ENCODE peak calls at places on chromosome 11, in ten cellular contexts. One of them, this sample, is unnamed. For H3K4me1, the result is how much of the 10 kb centered on the place peaks cover.

GRCh38 chr11:72836111-72836510 is 21.9 kb downstream of the ATG16L2 start:
- DNase-seq in tibial nerve: no peak
- DNase-seq in H1: no peak
- DNase-seq in spleen: no peak
- DNase-seq in IMR-90: no peak
- DNase-seq in stomach: no peak
- DNase-seq in uterus: no peak
- DNase-seq in prostate gland: no peak
- DNase-seq in sigmoid colon: peak
- DNase-seq in heart left ventricle: peak
- DNase-seq in this sample: no peak

GRCh38 chr11:95977534-95978174 is 53.7 kb upstream of the MTMR2 start:
- DNase-seq in IMR-90: peak
- DNase-seq in sigmoid colon: no peak
- DNase-seq in prostate gland: no peak
- DNase-seq in H1: no peak
- DNase-seq in heart left ventricle: no peak
- DNase-seq in uterus: no peak
- DNase-seq in stomach: no peak
- DNase-seq in tibial nerve: no peak
- DNase-seq in spleen: no peak
- DNase-seq in this sample: no peak

GRCh38 chr11:18313985-18314763 is 7.8 kb downstream of the HPS5 start:
- DNase-seq in H1: no peak
- DNase-seq in tibial nerve: no peak
- DNase-seq in spleen: no peak
- DNase-seq in prostate gland: no peak
- DNase-seq in uterus: no peak
- DNase-seq in sigmoid colon: no peak
- DNase-seq in stomach: no peak
- DNase-seq in heart left ventricle: no peak
- DNase-seq in IMR-90: peak
- DNase-seq in this sample: no peak

GRCh38 chr11:1263036-1263435 is 40.2 kb downstream of the MUC5B start:
- DNase-seq in heart left ventricle: no peak
- DNase-seq in stomach: no peak
- DNase-seq in sigmoid colon: no peak
- DNase-seq in uterus: no peak
- DNase-seq in spleen: peak
- DNase-seq in tibial nerve: no peak
- DNase-seq in H1: no peak
- DNase-seq in IMR-90: no peak
- DNase-seq in prostate gland: no peak
- DNase-seq in this sample: no peak

GRCh38 chr11:64747961-64748715 is 4.2 kb upstream of the RASGRP2 start:
- DNase-seq in sigmoid colon: no peak
- DNase-seq in tibial nerve: no peak
- DNase-seq in spleen: peak
- DNase-seq in stomach: no peak
- DNase-seq in uterus: no peak
- DNase-seq in heart left ventricle: no peak
- DNase-seq in prostate gland: no peak
- DNase-seq in IMR-90: peak
- DNase-seq in H1: no peak
- DNase-seq in this sample: no peak

GRCh38 chr11:96188625-96189006 is 154.4 kb downstream of the MAML2 start:
- DNase-seq in IMR-90: peak
- DNase-seq in tibial nerve: no peak
- DNase-seq in spleen: no peak
- DNase-seq in sigmoid colon: no peak
- DNase-seq in heart left ventricle: no peak
- DNase-seq in stomach: no peak
- DNase-seq in uterus: no peak
- DNase-seq in prostate gland: no peak
- DNase-seq in H1: no peak
- DNase-seq in this sample: no peak

GRCh38 chr11:47005441-47005840 is 68.9 kb downstream of the CSTPP1 start:
- DNase-seq in tibial nerve: no peak
- DNase-seq in stomach: no peak
- DNase-seq in uterus: no peak
- DNase-seq in prostate gland: no peak
- DNase-seq in spleen: no peak
- DNase-seq in sigmoid colon: no peak
- DNase-seq in H1: no peak
- DNase-seq in IMR-90: no peak
- DNase-seq in heart left ventricle: no peak
- DNase-seq in this sample: no peak

GRCh38 chr11:47163898-47164297 is 12.8 kb downstream of the ARFGAP2 start:
- DNase-seq in stomach: no peak
- DNase-seq in sigmoid colon: no peak
- DNase-seq in H1: no peak
- DNase-seq in tibial nerve: no peak
- DNase-seq in uterus: no peak
- DNase-seq in IMR-90: no peak
- DNase-seq in spleen: no peak
- DNase-seq in prostate gland: no peak
- DNase-seq in heart left ventricle: no peak
- DNase-seq in this sample: no peak

GRCh38 chr11:71580057-71581003 is 2.3 kb downstream of the KRTAP5-11 start:
- DNase-seq in uterus: peak
- DNase-seq in spleen: no peak
- DNase-seq in stomach: peak
- DNase-seq in sigmoid colon: peak
- DNase-seq in H1: no peak
- DNase-seq in prostate gland: peak
- DNase-seq in tibial nerve: no peak
- DNase-seq in IMR-90: peak
- DNase-seq in heart left ventricle: peak
- DNase-seq in this sample: no peak

GRCh38 chr11:1829039-1829820 is 5.6 kb upstream of the SYT8 start:
- DNase-seq in prostate gland: peak
- DNase-seq in sigmoid colon: no peak
- DNase-seq in H1: no peak
- DNase-seq in heart left ventricle: peak
- DNase-seq in IMR-90: peak
- DNase-seq in spleen: no peak
- DNase-seq in stomach: no peak
- DNase-seq in uterus: no peak
- DNase-seq in tibial nerve: no peak
- DNase-seq in this sample: no peak

GRCh38 chr11:48019230-48019584 is 38.8 kb downstream of the PTPRJ start:
- DNase-seq in heart left ventricle: no peak
- DNase-seq in uterus: no peak
- DNase-seq in stomach: no peak
- DNase-seq in H1: no peak
- DNase-seq in IMR-90: no peak
- DNase-seq in tibial nerve: no peak
- DNase-seq in spleen: no peak
- DNase-seq in prostate gland: no peak
- DNase-seq in sigmoid colon: no peak
- DNase-seq in this sample: no peak

GRCh38 chr11:125591659-125592304 is 870 bp upstream of the STT3A start:
- DNase-seq in sigmoid colon: peak
- DNase-seq in prostate gland: peak
- DNase-seq in IMR-90: peak
- DNase-seq in spleen: peak
- DNase-seq in uterus: peak
- DNase-seq in H1: no peak
- DNase-seq in heart left ventricle: peak
- DNase-seq in stomach: peak
- DNase-seq in tibial nerve: no peak
- DNase-seq in this sample: no peak

GRCh38 chr11:71252434-71252781 is at the start of gene SHANK2:
- DNase-seq in H1: peak
- DNase-seq in stomach: peak
- DNase-seq in uterus: no peak
- DNase-seq in spleen: no peak
- DNase-seq in sigmoid colon: no peak
- DNase-seq in IMR-90: no peak
- DNase-seq in prostate gland: peak
- DNase-seq in heart left ventricle: no peak
- DNase-seq in tibial nerve: no peak
- DNase-seq in this sample: no peak

GRCh38 chr11:67053896-67054850 is 2.5 kb upstream of the RHOD start:
- DNase-seq in stomach: peak
- DNase-seq in H1: peak
- DNase-seq in IMR-90: peak
- DNase-seq in prostate gland: peak
- DNase-seq in spleen: no peak
- DNase-seq in heart left ventricle: no peak
- DNase-seq in tibial nerve: no peak
- DNase-seq in sigmoid colon: no peak
- DNase-seq in uterus: peak
- DNase-seq in this sample: no peak

GRCh38 chr11:108436594-108436993 is 30.7 kb downstream of the C11orf65 start:
- DNase-seq in uterus: no peak
- DNase-seq in heart left ventricle: no peak
- DNase-seq in spleen: no peak
- DNase-seq in stomach: no peak
- DNase-seq in tibial nerve: no peak
- DNase-seq in H1: no peak
- DNase-seq in sigmoid colon: no peak
- DNase-seq in IMR-90: no peak
- DNase-seq in prostate gland: no peak
- DNase-seq in this sample: no peak
- TF ChIP-seq POLR2A in uterus: no peak
- TF ChIP-seq POLR2A in heart left ventricle: no peak
- TF ChIP-seq POLR2A in spleen: no peak
- TF ChIP-seq POLR2A in stomach: no peak
- TF ChIP-seq POLR2A in tibial nerve: no peak
- TF ChIP-seq POLR2A in H1: no peak
- TF ChIP-seq POLR2A in sigmoid colon: no peak
- TF ChIP-seq POLR2A in IMR-90: no peak
- TF ChIP-seq POLR2A in prostate gland: no peak
- TF ChIP-seq POLR2A in this sample: no peak

GRCh38 chr11:86016451-86016850 is 52.4 kb downstream of the PICALM start:
- DNase-seq in H1: no peak
- DNase-seq in sigmoid colon: no peak
- DNase-seq in stomach: no peak
- DNase-seq in IMR-90: no peak
- DNase-seq in prostate gland: no peak
- DNase-seq in spleen: no peak
- DNase-seq in tibial nerve: no peak
- DNase-seq in uterus: no peak
- DNase-seq in heart left ventricle: no peak
- DNase-seq in this sample: no peak
- H3K4me1 ChIP-seq in H1: under half
- H3K4me1 ChIP-seq in sigmoid colon: under half
- H3K4me1 ChIP-seq in stomach: under half
- H3K4me1 ChIP-seq in IMR-90: under half
- H3K4me1 ChIP-seq in prostate gland: under half
- H3K4me1 ChIP-seq in spleen: under half
- H3K4me1 ChIP-seq in tibial nerve: under half
- H3K4me1 ChIP-seq in uterus: under half
- H3K4me1 ChIP-seq in heart left ventricle: under half
- H3K4me1 ChIP-seq in this sample: under half

GRCh38 chr11:114061053-114062049 is 1.8 kb downstream of the ZBTB16 start:
- DNase-seq in uterus: no peak
- DNase-seq in tibial nerve: no peak
- DNase-seq in IMR-90: no peak
- DNase-seq in H1: peak
- DNase-seq in spleen: peak
- DNase-seq in sigmoid colon: peak
- DNase-seq in stomach: peak
- DNase-seq in prostate gland: no peak
- DNase-seq in heart left ventricle: peak
- DNase-seq in this sample: no peak

GRCh38 chr11:114059984-114060401 is 482 bp downstream of the ZBTB16 start:
- DNase-seq in uterus: no peak
- DNase-seq in sigmoid colon: peak
- DNase-seq in IMR-90: no peak
- DNase-seq in spleen: no peak
- DNase-seq in H1: peak
- DNase-seq in prostate gland: no peak
- DNase-seq in stomach: peak
- DNase-seq in tibial nerve: no peak
- DNase-seq in heart left ventricle: peak
- DNase-seq in this sample: no peak

GRCh38 chr11:114058871-114059277 is 637 bp upstream of the ZBTB16 start:
- DNase-seq in spleen: no peak
- DNase-seq in IMR-90: no peak
- DNase-seq in H1: peak
- DNase-seq in tibial nerve: no peak
- DNase-seq in stomach: peak
- DNase-seq in prostate gland: no peak
- DNase-seq in sigmoid colon: peak
- DNase-seq in heart left ventricle: peak
- DNase-seq in uterus: no peak
- DNase-seq in this sample: no peak

GRCh38 chr11:114059278-114059983 is at the start of gene ZBTB16:
- DNase-seq in prostate gland: peak
- DNase-seq in tibial nerve: peak
- DNase-seq in uterus: peak
- DNase-seq in heart left ventricle: peak
- DNase-seq in spleen: peak
- DNase-seq in IMR-90: no peak
- DNase-seq in H1: peak
- DNase-seq in stomach: peak
- DNase-seq in sigmoid colon: peak
- DNase-seq in this sample: no peak

DNA sequence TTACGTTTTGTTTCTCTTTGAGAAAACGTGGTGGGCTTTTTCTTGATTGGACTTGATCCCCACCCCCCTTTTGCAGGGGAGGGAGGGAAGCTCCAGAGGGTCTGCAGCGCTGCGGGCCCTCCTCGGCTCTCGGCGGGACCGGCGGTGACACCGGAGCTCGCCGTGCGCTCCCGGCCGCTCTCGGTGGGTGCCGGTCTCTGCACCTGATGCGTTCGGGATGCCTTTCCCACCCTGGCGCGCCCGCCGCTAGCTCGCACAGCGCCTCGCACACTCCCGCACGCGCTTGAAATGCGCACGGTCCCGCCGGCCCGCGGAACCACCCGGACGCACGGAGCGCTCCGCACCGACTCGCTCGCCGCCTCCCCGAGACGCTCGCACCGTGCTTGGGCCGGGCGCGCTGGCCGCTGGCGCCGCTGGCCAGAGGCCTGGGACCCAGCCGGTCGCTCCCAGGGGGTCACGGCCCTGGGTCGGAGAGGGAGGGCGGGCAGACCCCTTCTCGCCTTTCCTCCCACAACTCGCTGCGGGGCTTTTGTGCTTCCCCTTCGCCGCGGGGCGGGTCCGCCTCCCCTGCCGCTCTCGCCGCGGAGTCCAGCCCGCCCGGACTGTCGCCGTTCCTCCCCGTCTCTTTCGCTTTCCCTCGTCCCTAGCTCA is 1.0 kb downstream of the ZBTB16 start:
- DNase-seq in heart left ventricle: peak
- DNase-seq in IMR-90: no peak
- DNase-seq in spleen: peak
- DNase-seq in stomach: peak
- DNase-seq in sigmoid colon: peak
- DNase-seq in prostate gland: no peak
- DNase-seq in uterus: no peak
- DNase-seq in tibial nerve: no peak
- DNase-seq in H1: peak
- DNase-seq in this sample: no peak
- TF ChIP-seq POLR2A in heart left ventricle: peak
- TF ChIP-seq POLR2A in IMR-90: no peak
- TF ChIP-seq POLR2A in spleen: no peak
- TF ChIP-seq POLR2A in stomach: no peak
- TF ChIP-seq POLR2A in sigmoid colon: no peak
- TF ChIP-seq POLR2A in prostate gland: peak
- TF ChIP-seq POLR2A in uterus: peak
- TF ChIP-seq POLR2A in tibial nerve: no peak
- TF ChIP-seq POLR2A in H1: no peak
- TF ChIP-seq POLR2A in this sample: no peak

GRCh38 chr11:94794287-94795168 is 26.4 kb downstream of the AMOTL1 start:
- DNase-seq in prostate gland: peak
- DNase-seq in uterus: peak
- DNase-seq in IMR-90: peak
- DNase-seq in spleen: no peak
- DNase-seq in H1: no peak
- DNase-seq in stomach: peak
- DNase-seq in tibial nerve: no peak
- DNase-seq in heart left ventricle: peak
- DNase-seq in sigmoid colon: peak
- DNase-seq in this sample: no peak
- H3K4me1 ChIP-seq in prostate gland: under half
- H3K4me1 ChIP-seq in uterus: under half
- H3K4me1 ChIP-seq in IMR-90: under half
- H3K4me1 ChIP-seq in spleen: under half
- H3K4me1 ChIP-seq in H1: under half
- H3K4me1 ChIP-seq in stomach: half or more
- H3K4me1 ChIP-seq in tibial nerve: half or more
- H3K4me1 ChIP-seq in heart left ventricle: half or more
- H3K4me1 ChIP-seq in sigmoid colon: half or more
- H3K4me1 ChIP-seq in this sample: under half